ENCODE peak calls at places on chromosomes 4 and X, in seven cellular contexts. K, Y, W, C, P, F and A are unnamed samples.

GRCh38 chr4:76641351-76641750 is 206.3 kb downstream of the SHROOM3 start:
- DNase-seq in Y (no peak), F (peak), K (no peak), C (no peak), W (no peak), P (no peak), A (no peak)

GRCh38 chr4:90445380-90445779 is 318.2 kb downstream of the CCSER1 start:
- DNase-seq in F (no peak), Y (no peak), C (no peak), W (peak), P (no peak), K (no peak), A (no peak)

GRCh38 chrX:1592128-1592862 is 891 bp downstream of the AKAP17A start:
- DNase-seq in C (peak), P (peak), Y (no peak), K (no peak), W (peak), F (no peak), A (peak)

GRCh38 chr4:65791807-65792308 is 121.6 kb upstream of the EPHA5 start:
- DNase-seq in P (no peak), K (no peak), Y (no peak), C (peak), F (no peak), W (peak), A (no peak)

GRCh38 chr4:184267673-184268573 is 50.2 kb upstream of the ENPP6 start:
- DNase-seq in K (peak), F (peak), Y (peak), P (peak), W (peak), C (peak), A (no peak)

GRCh38 chr4:7652451-7652871 is 217.7 kb upstream of the PSAPL1 start:
- DNase-seq in K (no peak), W (no peak), C (no peak), P (no peak), F (no peak), Y (no peak), A (no peak)

GRCh38 chr4:133581971-133582619 is 433.0 kb downstream of the PCDH10 start:
- DNase-seq in F (no peak), P (no peak), K (no peak), Y (no peak), W (no peak), C (no peak), A (no peak)

GRCh38 chrX:100424012-100424411 is 13.9 kb upstream of the PCDH19 start:
- DNase-seq in Y (no peak), W (peak), K (no peak), C (no peak), F (no peak), P (no peak), A (no peak)

GRCh38 chr4:150181536-150181935 is 103.3 kb downstream of the DCLK2 start:
- DNase-seq in Y (no peak), P (no peak), F (peak), W (no peak), K (no peak), C (peak), A (no peak)

GRCh38 chrX:20664774-20665173 is 398.1 kb upstream of the RPS6KA3 start:
- DNase-seq in F (no peak), K (no peak), W (no peak), C (no peak), Y (no peak), P (no peak), A (no peak)

GRCh38 chr4:83217721-83218522 is 66.7 kb downstream of the COQ2 start:
- DNase-seq in Y (peak), F (peak), K (no peak), W (no peak), P (peak), C (peak), A (no peak)

GRCh38 chrX:23993012-23993633 is 33.9 kb downstream of the KLHL15 start:
- DNase-seq in F (no peak), W (no peak), Y (no peak), K (no peak), P (no peak), C (peak), A (no peak)

GRCh38 chr4:24003926-24004325 is 114.1 kb upstream of the PPARGC1A start:
- DNase-seq in P (no peak), W (no peak), F (no peak), C (no peak), K (no peak), Y (no peak), A (no peak)

GRCh38 chr4:142420461-142421095 is 425.5 kb downstream of the INPP4B start:
- DNase-seq in W (no peak), K (no peak), P (no peak), C (no peak), F (no peak), Y (no peak), A (no peak)

GRCh38 chr4:69064391-69064790 is 31.9 kb upstream of the UGT2B7 start:
- DNase-seq in F (no peak), C (no peak), P (no peak), W (no peak), K (no peak), Y (no peak), A (no peak)

GRCh38 chr4:182093431-182093831 is 149.8 kb upstream of the TENM3 start:
- DNase-seq in W (no peak), C (peak), Y (no peak), F (no peak), P (no peak), K (no peak), A (no peak)

GRCh38 chr4:100189820-100190642 is at the start of gene DDIT4L:
- DNase-seq in P (peak), C (no peak), K (no peak), W (no peak), Y (no peak), F (no peak), A (peak)

GRCh38 chr4:40418430-40419230 is 83.5 kb downstream of the CHRNA9 start:
- DNase-seq in Y (no peak), K (no peak), W (no peak), P (no peak), C (no peak), F (no peak), A (peak)